ENCODE peak calls at places on chromosomes 7 and 10, in eight cellular contexts. N, G, A, Z, C, U, R and K are unnamed samples.

GRCh38 chr7:1743481-1744230 is 73.6 kb downstream of the ELFN1 start:
- DNase-seq in R (no peak), Z (no peak), A (no peak), G (no peak), C (no peak), U (no peak), N (no peak), K (no peak)

GRCh38 chr10:124279882-124280281 is 138.8 kb downstream of the OAT start:
- DNase-seq in A (no peak), U (no peak), N (no peak), G (no peak), R (no peak), C (no peak), Z (no peak), K (no peak)

GRCh38 chr7:69177941-69178494 is 420.3 kb upstream of the AUTS2 start:
- DNase-seq in A (no peak), C (peak), Z (no peak), U (no peak), G (no peak), R (no peak), N (no peak), K (peak)

GRCh38 chr7:19016140-19016539 is 101.3 kb downstream of the TWIST1 start:
- DNase-seq in A (no peak), U (no peak), G (no peak), C (peak), Z (peak), R (peak), N (no peak), K (no peak)

GRCh38 chr7:86939197-86939814 is 120.1 kb downstream of the ELAPOR2 start:
- DNase-seq in N (no peak), C (peak), R (peak), A (no peak), G (no peak), Z (peak), U (peak), K (peak)

GRCh38 chr7:91941450-91941849 is 788 bp downstream of the AKAP9 start:
- DNase-seq in R (peak), U (peak), A (no peak), N (no peak), C (peak), G (peak), Z (peak), K (peak)

GRCh38 chr10:50260791-50261281 is 9.5 kb upstream of the ASAH2 start:
- DNase-seq in R (peak), A (no peak), G (no peak), C (no peak), N (no peak), U (no peak), Z (no peak), K (peak)

GRCh38 chr10:22610595-22610994 is 103.8 kb downstream of the PIP4K2A start:
- DNase-seq in G (no peak), U (no peak), R (no peak), N (no peak), Z (no peak), A (no peak), C (no peak), K (no peak)

GRCh38 chr7:148230341-148230740 is 360.2 kb upstream of the C7orf33 start:
- DNase-seq in R (no peak), Z (no peak), A (no peak), U (no peak), G (no peak), N (no peak), C (no peak), K (no peak)

GRCh38 chr7:44380179-44380830 is 54.9 kb upstream of the CAMK2B start:
- DNase-seq in Z (no peak), N (no peak), R (no peak), G (no peak), A (no peak), U (no peak), C (no peak), K (no peak)

GRCh38 chr10:82037076-82037475 is 162.1 kb downstream of the NRG3 start:
- DNase-seq in N (no peak), G (no peak), U (no peak), C (no peak), R (no peak), Z (no peak), A (no peak), K (no peak)

GRCh38 chr7:47293884-47294568 is 287.9 kb downstream of the TNS3 start:
- DNase-seq in N (no peak), U (no peak), G (no peak), C (peak), A (no peak), Z (no peak), R (peak), K (peak)

GRCh38 chr7:141276031-141276430 is 202.2 kb downstream of the TMEM178B start:
- DNase-seq in A (no peak), N (no peak), G (no peak), R (no peak), Z (no peak), U (peak), C (no peak), K (no peak)

GRCh38 chr10:76675951-76676587 is 961.5 kb downstream of the KCNMA1 start:
- DNase-seq in R (peak), A (no peak), N (no peak), U (no peak), G (no peak), C (peak), Z (no peak), K (peak)

GRCh38 chr10:74753295-74754211 is 72.8 kb upstream of the KAT6B start:
- DNase-seq in U (no peak), A (no peak), R (peak), C (no peak), N (no peak), G (no peak), Z (no peak), K (peak)

GRCh38 chr7:158829021-158829341 is 328 bp downstream of the ESYT2 start:
- DNase-seq in G (no peak), R (peak), A (no peak), C (peak), U (peak), Z (peak), N (no peak), K (no peak)

GRCh38 chr10:49163741-49164140 is 24.4 kb downstream of the TMEM273 start:
- DNase-seq in U (peak), A (no peak), Z (no peak), C (no peak), R (peak), G (no peak), N (no peak), K (peak)

GRCh38 chr7:148116954-148117353 is 473.6 kb upstream of the C7orf33 start:
- DNase-seq in C (no peak), A (no peak), N (no peak), R (no peak), G (no peak), U (no peak), Z (no peak), K (no peak)

GRCh38 chr10:77510294-77510693 is 127.3 kb downstream of the KCNMA1 start:
- DNase-seq in U (no peak), Z (no peak), R (no peak), C (no peak), N (no peak), G (no peak), A (no peak), K (no peak)

GRCh38 chr10:34687434-34688205 is 127.5 kb downstream of the PARD3 start:
- DNase-seq in N (no peak), G (no peak), Z (no peak), U (peak), C (peak), R (peak), A (no peak), K (no peak)

GRCh38 chr10:130935051-130935450 is 376.5 kb downstream of the TCERG1L start:
- DNase-seq in A (no peak), R (no peak), N (no peak), Z (no peak), U (no peak), C (no peak), G (no peak), K (no peak)

GRCh38 chr7:44772867-44773266 is 23.6 kb upstream of the PPIA start:
- DNase-seq in U (no peak), G (no peak), R (no peak), A (no peak), C (no peak), Z (no peak), N (no peak), K (no peak)

GRCh38 chr10:34433241-34434076 is 381.6 kb downstream of the PARD3 start:
- DNase-seq in Z (peak), N (no peak), U (no peak), R (no peak), A (no peak), G (no peak), C (peak), K (peak)

GRCh38 chr10:99339077-99339476 is 9.9 kb downstream of the CNNM1 start:
- DNase-seq in C (no peak), G (no peak), A (no peak), R (no peak), U (no peak), Z (no peak), N (no peak), K (peak)

GRCh38 chr7:138091073-138091472 is 14.8 kb downstream of the AKR1D1 start:
- DNase-seq in N (no peak), Z (no peak), C (no peak), G (no peak), R (no peak), A (no peak), U (peak), K (no peak)

GRCh38 chr7:100852048-100852872 is at the start of gene SLC12A9:
- DNase-seq in C (peak), A (peak), U (peak), Z (peak), N (peak), R (peak), G (peak), K (peak)